ENCODE peak calls at places on chromosomes 6 and 20, in five cellular contexts. T is transverse colon, Y is mesenchymal stem cell, N is astrocyte, I is heart right ventricle. D is an unnamed sample.

GRCh38 chr6:141264101-141264500 is 868.6 kb upstream of the GJE1 start:
- DNase-seq in T (no peak), Y (no peak), N (peak), I (no peak), D (no peak)

GRCh38 chr6:7919871-7920270 is 9.3 kb upstream of the TXNDC5 start:
- DNase-seq in T (no peak), Y (peak), N (peak), I (no peak), D (no peak)

GRCh38 chr6:54391577-54391976 is 83.3 kb downstream of the TINAG start:
- DNase-seq in T (no peak), Y (no peak), N (no peak), I (no peak), D (no peak)

GRCh38 chr20:47355489-47356219 is 845 bp downstream of the ZMYND8 start:
- DNase-seq in T (no peak), Y (peak), N (no peak), I (no peak), D (peak)

GRCh38 chr6:6741264-6741663 is 152.7 kb downstream of the LY86 start:
- DNase-seq in T (no peak), Y (no peak), N (no peak), I (no peak), D (no peak)

GRCh38 chr6:170112583-170112860 is 178.4 kb downstream of the DLL1 start:
- DNase-seq in T (no peak), Y (no peak), N (no peak), I (no peak), D (no peak)

GRCh38 chr6:56247654-56248122 is 308 bp upstream of the COL21A1 start:
- DNase-seq in T (no peak), Y (no peak), N (no peak), I (no peak), D (no peak)

GRCh38 chr6:134317471-134318131 is at the start of gene SGK1:
- DNase-seq in T (no peak), Y (peak), N (peak), I (no peak), D (no peak)

GRCh38 chr20:53322651-53323050 is 271.0 kb downstream of the ZNF217 start:
- DNase-seq in T (no peak), Y (no peak), N (peak), I (no peak), D (no peak)

GRCh38 chr6:119241124-119241491 is 108.5 kb downstream of the MAN1A1 start:
- DNase-seq in T (no peak), Y (peak), N (peak), I (no peak), D (no peak)

GRCh38 chr6:117496383-117496990 is 14.0 kb downstream of the DCBLD1 start:
- DNase-seq in T (no peak), Y (peak), N (peak), I (no peak), D (no peak)

GRCh38 chr20:33232486-33233072 is 3.2 kb upstream of the BPIFA1 start:
- DNase-seq in T (no peak), Y (no peak), N (no peak), I (no peak), D (peak)

GRCh38 chr6:126056355-126057004 is 70.1 kb downstream of the TRMT11 start:
- DNase-seq in T (no peak), Y (peak), N (no peak), I (no peak), D (no peak)

GRCh38 chr20:58752565-58752964 is 60.0 kb downstream of the NPEPL1 start:
- DNase-seq in T (no peak), Y (no peak), N (no peak), I (no peak), D (no peak)

GRCh38 chr6:31402324-31403282 is 792 bp upstream of the MICA start:
- DNase-seq in T (peak), Y (peak), N (no peak), I (no peak), D (no peak)

GRCh38 chr6:593139-593906 is 63.6 kb downstream of the HUS1B start:
- DNase-seq in T (peak), Y (peak), N (peak), I (no peak), D (no peak)

GRCh38 chr6:41967312-41968287 is 26.0 kb upstream of the CCND3 start:
- DNase-seq in T (no peak), Y (peak), N (peak), I (no peak), D (no peak)

GRCh38 chr6:43809417-43810305 is 39.6 kb downstream of the VEGFA start:
- DNase-seq in T (no peak), Y (peak), N (peak), I (no peak), D (no peak)

GRCh38 chr6:95690328-95690727 is 113.0 kb downstream of the MANEA start:
- DNase-seq in T (no peak), Y (no peak), N (no peak), I (no peak), D (no peak)

GRCh38 chr6:157812425-157813171 is 10.4 kb upstream of the SNX9 start:
- DNase-seq in T (no peak), Y (no peak), N (no peak), I (no peak), D (no peak)

GRCh38 chr6:123402052-123402451 is 234.7 kb downstream of the TRDN start:
- DNase-seq in T (no peak), Y (peak), N (no peak), I (no peak), D (no peak)

GRCh38 chr6:40996591-40997247 is 42.3 kb downstream of the UNC5CL start:
- DNase-seq in T (peak), Y (peak), N (peak), I (no peak), D (no peak)

GRCh38 chr6:30691208-30691872 is 556 bp upstream of the NRM start:
- DNase-seq in T (no peak), Y (peak), N (no peak), I (no peak), D (no peak)

GRCh38 chr6:71236926-71237425 is 51.6 kb upstream of the OGFRL1 start:
- DNase-seq in T (no peak), Y (no peak), N (no peak), I (no peak), D (no peak)

GRCh38 chr6:16583151-16583762 is 178.0 kb downstream of the ATXN1 start:
- DNase-seq in T (peak), Y (no peak), N (no peak), I (no peak), D (no peak)

GRCh38 chr6:158284340-158285210 is 27.7 kb upstream of the TULP4 start:
- DNase-seq in T (no peak), Y (no peak), N (peak), I (no peak), D (no peak)

GRCh38 chr6:74277749-74278148 is 581.7 kb downstream of the CD109 start:
- DNase-seq in T (no peak), Y (peak), N (peak), I (no peak), D (no peak)

GRCh38 chr6:43773050-43773956 is 3.3 kb downstream of the VEGFA start:
- DNase-seq in T (peak), Y (peak), N (no peak), I (peak), D (peak)

GRCh38 chr20:48017504-48017903 is 232.2 kb upstream of the SULF2 start:
- DNase-seq in T (no peak), Y (peak), N (peak), I (no peak), D (no peak)

GRCh38 chr20:10540636-10541493 is 105.8 kb downstream of the SLX4IP start:
- DNase-seq in T (no peak), Y (peak), N (peak), I (no peak), D (no peak)

GRCh38 chr20:51800132-51800721 is 2.1 kb downstream of the SALL4 start:
- DNase-seq in T (peak), Y (peak), N (no peak), I (peak), D (peak)

GRCh38 chr6:108746411-108746810 is 101.8 kb upstream of the ARMC2 start:
- DNase-seq in T (peak), Y (no peak), N (no peak), I (no peak), D (no peak)

GRCh38 chr6:36489426-36489825 is 46.6 kb downstream of the KCTD20 start:
- DNase-seq in T (no peak), Y (no peak), N (no peak), I (no peak), D (no peak)

GRCh38 chr6:144460224-144461095 is 175.3 kb downstream of the UTRN start:
- DNase-seq in T (no peak), Y (no peak), N (no peak), I (no peak), D (no peak)

GRCh38 chr6:126631343-126631742 is 291.4 kb downstream of the CENPW start:
- DNase-seq in T (no peak), Y (peak), N (no peak), I (no peak), D (no peak)

GRCh38 chr6:12785301-12785700 is 68.7 kb downstream of the PHACTR1 start:
- DNase-seq in T (no peak), Y (no peak), N (no peak), I (no peak), D (no peak)

GRCh38 chr6:66930559-66931290 is 1223.7 kb upstream of the EYS start:
- DNase-seq in T (no peak), Y (peak), N (peak), I (no peak), D (no peak)

GRCh38 chr6:42402184-42402583 is 49.5 kb downstream of the TRERF1 start:
- DNase-seq in T (no peak), Y (peak), N (peak), I (no peak), D (no peak)

GRCh38 chr6:113873043-113873667 is 16.0 kb downstream of the MARCKS start:
- DNase-seq in T (peak), Y (no peak), N (no peak), I (peak), D (peak)

GRCh38 chr6:113879186-113880096 is 22.3 kb downstream of the MARCKS start:
- DNase-seq in T (peak), Y (peak), N (peak), I (no peak), D (no peak)

GRCh38 chr6:113871975-113872374 is 14.8 kb downstream of the MARCKS start:
- DNase-seq in T (no peak), Y (no peak), N (no peak), I (no peak), D (no peak)

GRCh38 chr6:113876654-113877053 is 19.5 kb downstream of the MARCKS start:
- DNase-seq in T (no peak), Y (no peak), N (no peak), I (no peak), D (no peak)

DNA sequence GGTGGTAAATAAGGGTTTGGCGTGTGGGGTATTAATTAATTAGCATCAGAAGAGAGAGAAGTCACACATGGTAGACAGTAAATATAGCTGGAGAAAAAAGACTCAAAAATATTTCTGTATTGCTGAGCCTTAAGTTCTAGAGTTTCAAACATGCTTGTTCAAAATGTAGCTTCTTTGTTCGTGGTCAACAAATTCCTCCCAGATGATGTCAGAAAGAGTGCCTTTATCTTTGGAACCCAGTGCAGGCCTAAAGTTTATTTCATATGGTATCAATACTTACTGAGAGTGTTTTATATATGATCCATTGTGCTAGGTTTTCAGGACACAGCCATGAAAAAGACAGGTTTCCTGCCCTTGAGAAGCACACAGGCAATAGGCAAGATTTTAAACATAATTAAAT is 18.3 kb downstream of the MARCKS start:
- DNase-seq in T (no peak), Y (peak), N (peak), I (no peak), D (no peak)
- H3K27ac ChIP-seq in T (no peak), Y (peak), N (peak), I (no peak), D (no peak)

DNA sequence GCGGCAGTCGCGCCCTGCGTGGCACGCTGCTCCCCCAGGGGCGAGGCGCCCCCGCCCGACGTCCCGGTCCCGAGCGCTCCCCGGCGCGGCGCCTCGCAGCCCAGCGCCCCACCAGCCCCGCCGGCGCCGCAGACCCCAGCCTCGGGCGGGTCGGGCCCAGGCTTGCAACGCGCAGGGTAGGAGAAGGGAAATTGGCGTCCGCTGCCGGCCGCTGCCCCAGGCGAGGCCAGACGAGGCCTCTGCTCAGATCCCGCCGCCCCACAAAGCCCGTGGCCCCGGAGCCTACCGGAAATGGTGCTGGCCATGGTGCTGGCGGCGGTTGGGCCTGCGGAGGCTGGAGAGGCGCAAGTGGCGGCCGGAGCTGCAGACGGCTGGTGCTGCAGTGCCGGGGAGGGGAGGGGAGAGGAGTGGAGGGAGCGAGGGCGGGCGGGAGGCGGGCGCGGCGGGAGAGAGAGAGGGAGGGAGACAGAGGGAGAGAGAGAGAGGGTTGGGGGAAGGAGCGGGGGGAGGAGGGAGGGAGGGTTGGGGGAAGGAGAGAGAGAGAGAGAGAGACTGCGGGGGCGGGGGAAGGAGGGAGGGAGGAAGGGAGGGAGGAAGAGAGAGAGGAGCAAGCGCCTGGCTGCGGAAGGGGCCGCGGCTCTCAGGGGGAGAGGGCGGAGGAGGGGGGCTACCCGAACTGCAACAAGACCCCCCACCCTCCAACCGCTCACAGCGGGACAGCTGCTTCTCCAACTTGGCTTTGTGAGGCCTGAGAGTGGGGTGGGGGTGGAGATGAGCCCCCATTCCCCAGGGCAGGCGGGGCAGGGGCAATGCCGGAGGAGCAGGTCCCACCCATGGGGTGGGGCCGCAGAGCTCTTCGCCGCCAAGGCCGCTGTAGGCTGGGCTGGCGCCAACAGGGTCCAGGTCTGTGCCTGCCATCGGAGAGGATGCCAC is at the start of gene STMN3:
- DNase-seq in T (peak), Y (peak), N (peak), I (peak), D (peak)
- H3K4me3 ChIP-seq in T (peak), Y (peak), N (peak), I (peak), D (peak)

DNA sequence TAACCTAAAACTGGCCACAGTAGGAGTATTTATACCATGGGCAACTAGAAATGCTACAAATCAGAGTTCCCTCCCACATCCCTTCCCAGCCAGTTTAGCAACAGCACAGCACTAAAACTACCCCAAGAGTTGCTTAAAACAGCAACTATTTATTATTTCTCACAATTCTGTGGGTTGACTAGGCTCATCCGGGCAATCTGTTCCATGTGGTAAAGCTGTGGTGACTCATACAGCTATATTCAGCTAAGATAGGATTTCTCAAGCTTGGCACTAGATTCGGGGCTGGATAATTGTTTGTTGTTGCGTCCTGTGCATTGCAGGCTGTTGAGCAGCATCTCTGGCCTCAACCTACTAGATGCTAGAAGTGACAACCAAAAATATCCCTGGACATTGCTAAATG is 8.6 kb upstream of the HECA start:
- DNase-seq in T (no peak), Y (peak), N (peak), I (no peak), D (no peak)
- H3K27ac ChIP-seq in T (peak), Y (no peak), N (no peak), I (peak), D (peak)

GRCh38 chr6:28141500-28142329 is at the start of gene ZKSCAN8:
- DNase-seq in T (peak), Y (peak), N (peak), I (peak), D (peak)
- H3K4me3 ChIP-seq in T (peak), Y (peak), N (peak), I (peak), D (peak)

DNA sequence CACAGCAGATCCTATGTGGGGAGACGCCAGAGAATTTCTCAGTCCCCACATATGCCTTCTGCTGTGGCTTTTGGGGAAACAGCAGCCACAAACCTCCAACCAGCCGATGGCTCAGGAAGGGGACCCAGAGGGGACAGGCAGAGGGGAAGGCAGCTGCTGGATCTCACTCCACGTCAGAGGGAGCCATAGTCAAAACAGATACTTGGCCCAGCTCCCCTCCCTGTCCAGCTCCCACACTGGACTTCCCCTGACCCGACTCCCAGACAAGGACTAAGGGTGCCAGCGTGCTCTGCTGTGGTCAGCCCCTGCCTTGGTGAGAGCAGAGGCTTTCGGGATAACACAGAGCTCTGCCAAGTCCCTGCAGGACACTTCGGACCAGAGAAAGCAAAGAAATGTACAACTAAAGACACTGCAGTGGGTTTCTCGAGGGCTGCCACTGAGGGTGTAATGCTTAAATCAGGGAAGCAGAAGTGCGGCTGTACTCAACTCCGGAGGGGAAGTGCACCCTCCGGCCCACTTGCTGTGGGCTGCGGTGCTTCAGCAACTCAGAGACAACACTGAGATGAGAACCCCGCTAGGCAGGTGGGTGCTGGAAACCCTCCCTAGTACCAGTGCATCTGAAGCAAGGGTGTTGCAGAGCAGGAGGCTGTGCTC is 47.2 kb downstream of the RRBP1 start:
- DNase-seq in T (no peak), Y (no peak), N (no peak), I (no peak), D (peak)
- H3K27ac ChIP-seq in T (peak), Y (no peak), N (no peak), I (peak), D (peak)

DNA sequence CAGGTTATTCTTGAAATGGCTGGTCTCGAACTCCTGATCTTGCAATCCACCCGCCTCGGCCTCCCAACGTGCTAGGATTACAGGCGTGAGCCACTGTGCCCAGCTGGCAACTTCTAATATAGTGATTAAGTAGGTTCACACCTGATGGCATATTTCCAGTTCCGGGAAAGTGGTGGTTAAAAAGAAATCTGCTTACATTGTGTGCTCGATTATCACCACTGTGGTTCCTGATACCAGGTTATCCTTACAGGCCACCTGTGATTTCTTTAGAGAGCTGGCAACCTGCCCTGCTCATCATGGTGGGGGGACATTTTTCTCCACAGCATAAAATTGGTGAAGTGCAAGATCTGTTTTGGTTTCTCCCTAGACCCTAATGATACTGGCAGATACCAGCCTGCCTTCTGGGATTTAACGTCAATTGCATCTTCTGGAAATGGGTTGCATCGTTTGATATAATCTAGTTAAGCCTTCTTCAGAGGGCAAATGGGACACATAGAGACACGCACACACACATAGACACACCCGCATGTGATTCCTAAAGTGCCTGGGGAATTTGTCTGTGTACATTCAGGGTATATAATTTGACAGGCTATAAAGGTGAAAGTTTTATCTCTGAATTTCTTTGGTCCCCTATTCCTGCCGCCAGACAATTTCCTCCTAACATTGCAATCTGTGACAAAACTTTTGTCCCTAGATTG is 49.7 kb upstream of the CITED2 start:
- DNase-seq in T (no peak), Y (no peak), N (no peak), I (no peak), D (no peak)
- H3K4me3 ChIP-seq in T (no peak), Y (no peak), N (no peak), I (no peak), D (no peak)

D was measured in lower lobe of right lung.